ENCODE peak calls at places on chromosomes 2 and 18, in ten cellular contexts. A is tibial nerve; B is AG10803; S is Caco-2; I is right atrium auricular region; Y is breast epithelium; H is fibroblast of lung; F is CD8-positive, alpha-beta memory T cell; E is A549; K is lower lobe of right lung. T is an unnamed sample.

GRCh38 chr2:183035298-183035953 is 2.8 kb downstream of the NCKAP1 start:
- DNase-seq in A (no peak), B (peak), S (no peak), I (no peak), Y (no peak), H (peak), F (no peak), E (no peak), K (no peak), T (no peak)

GRCh38 chr2:69149631-69150215 is 136.7 kb downstream of the ANTXR1 start:
- DNase-seq in A (no peak), B (peak), S (no peak), I (no peak), Y (peak), H (peak), F (no peak), E (peak), K (no peak), T (peak)

GRCh38 chr2:238784671-238785527 is 63.0 kb upstream of the TWIST2 start:
- DNase-seq in A (peak), B (peak), S (peak), I (peak), Y (peak), H (peak), F (peak), E (peak), K (peak), T (peak)

GRCh38 chr2:60100034-60100433 is 453.4 kb downstream of the BCL11A start:
- DNase-seq in A (no peak), B (no peak), S (no peak), I (no peak), Y (no peak), H (no peak), F (no peak), E (no peak), K (no peak), T (no peak)

GRCh38 chr18:35616664-35617423 is 35.3 kb downstream of the GALNT1 start:
- DNase-seq in A (no peak), B (peak), S (peak), I (no peak), Y (no peak), H (peak), F (peak), E (peak), K (peak), T (peak)

GRCh38 chr2:143263045-143263625 is 133.9 kb downstream of the ARHGAP15 start:
- DNase-seq in A (no peak), B (no peak), S (no peak), I (no peak), Y (no peak), H (no peak), F (no peak), E (no peak), K (no peak), T (no peak)

GRCh38 chr2:206381881-206382280 is 61.5 kb upstream of the ADAM23 start:
- DNase-seq in A (no peak), B (no peak), S (no peak), I (no peak), Y (no peak), H (no peak), F (no peak), E (no peak), K (no peak), T (no peak)

GRCh38 chr2:38377501-38378258 is 607 bp upstream of the ATL2 start:
- DNase-seq in A (no peak), B (peak), S (no peak), I (no peak), Y (no peak), H (peak), F (no peak), E (peak), K (no peak), T (no peak)

GRCh38 chr2:63658176-63658968 is 69.6 kb downstream of the MDH1 start:
- DNase-seq in A (no peak), B (peak), S (no peak), I (no peak), Y (no peak), H (no peak), F (no peak), E (no peak), K (no peak), T (no peak)

GRCh38 chr2:241095594-241096290 is 6.3 kb downstream of the MTERF4 start:
- DNase-seq in A (no peak), B (no peak), S (no peak), I (no peak), Y (no peak), H (no peak), F (peak), E (no peak), K (no peak), T (no peak)

GRCh38 chr2:119255760-119256573 is 32.3 kb downstream of the STEAP3 start:
- DNase-seq in A (no peak), B (peak), S (no peak), I (no peak), Y (no peak), H (peak), F (no peak), E (peak), K (no peak), T (no peak)

GRCh38 chr2:72028996-72029395 is 118.7 kb downstream of the CYP26B1 start:
- DNase-seq in A (no peak), B (no peak), S (no peak), I (peak), Y (peak), H (no peak), F (no peak), E (no peak), K (no peak), T (no peak)

DNA sequence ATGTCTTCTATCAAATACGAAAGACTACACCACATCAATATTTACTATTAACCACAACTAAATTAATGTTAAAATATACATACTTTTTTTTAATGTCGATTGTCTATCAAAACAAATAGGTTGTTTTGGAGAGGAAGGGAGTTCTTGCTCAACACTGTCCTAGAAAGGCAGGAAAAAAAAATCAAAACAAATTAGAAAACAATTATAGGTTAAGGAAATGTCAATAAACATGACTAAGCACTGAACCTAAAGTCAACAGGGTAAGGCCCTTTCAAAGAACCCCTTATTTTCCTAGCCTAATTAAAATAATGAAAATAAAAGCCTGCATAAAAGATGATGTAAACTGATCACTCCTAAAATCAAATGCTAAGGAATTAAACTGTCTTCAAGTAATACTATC is 2.8 kb downstream of the CEP76 start:
- DNase-seq in A (no peak), B (no peak), S (no peak), I (no peak), Y (no peak), H (no peak), F (no peak), E (no peak), K (no peak), T (no peak)
- H3K4me3 ChIP-seq in A (no peak), B (no peak), S (no peak), I (no peak), Y (no peak), H (no peak), F (no peak), E (no peak), K (no peak), T (no peak)

DNA sequence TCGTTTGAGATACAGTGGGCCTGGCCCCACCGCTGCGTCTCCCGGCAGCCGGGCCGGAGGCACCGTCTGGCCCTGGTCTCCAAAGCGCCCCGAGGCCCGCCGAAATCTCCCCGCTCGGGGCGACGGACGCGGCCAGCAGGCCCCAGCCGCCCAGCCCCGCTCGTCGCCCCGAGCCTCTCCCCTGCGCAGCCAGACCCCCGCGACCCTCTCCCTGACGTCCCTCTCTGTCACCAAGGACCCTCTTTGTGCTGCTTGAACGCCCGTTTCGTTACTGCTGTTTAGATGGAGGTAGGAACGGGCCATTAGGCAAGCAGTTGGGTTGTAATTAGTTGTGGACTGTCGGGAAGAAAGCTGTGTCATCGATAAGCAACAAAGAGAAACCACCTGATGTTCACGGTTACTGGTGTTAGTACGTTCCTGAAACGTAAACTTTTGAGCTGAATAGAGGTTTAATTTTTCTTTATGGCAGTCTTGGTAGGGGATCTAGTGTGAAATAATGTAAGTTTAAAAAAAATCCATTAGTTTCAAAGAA is 718 bp downstream of the UBXN4 start:
- DNase-seq in A (no peak), B (peak), S (peak), I (no peak), Y (no peak), H (peak), F (peak), E (peak), K (no peak), T (no peak)
- H3K4me3 ChIP-seq in A (peak), B (peak), S (peak), I (peak), Y (peak), H (peak), F (peak), E (peak), K (peak), T (peak)

DNA sequence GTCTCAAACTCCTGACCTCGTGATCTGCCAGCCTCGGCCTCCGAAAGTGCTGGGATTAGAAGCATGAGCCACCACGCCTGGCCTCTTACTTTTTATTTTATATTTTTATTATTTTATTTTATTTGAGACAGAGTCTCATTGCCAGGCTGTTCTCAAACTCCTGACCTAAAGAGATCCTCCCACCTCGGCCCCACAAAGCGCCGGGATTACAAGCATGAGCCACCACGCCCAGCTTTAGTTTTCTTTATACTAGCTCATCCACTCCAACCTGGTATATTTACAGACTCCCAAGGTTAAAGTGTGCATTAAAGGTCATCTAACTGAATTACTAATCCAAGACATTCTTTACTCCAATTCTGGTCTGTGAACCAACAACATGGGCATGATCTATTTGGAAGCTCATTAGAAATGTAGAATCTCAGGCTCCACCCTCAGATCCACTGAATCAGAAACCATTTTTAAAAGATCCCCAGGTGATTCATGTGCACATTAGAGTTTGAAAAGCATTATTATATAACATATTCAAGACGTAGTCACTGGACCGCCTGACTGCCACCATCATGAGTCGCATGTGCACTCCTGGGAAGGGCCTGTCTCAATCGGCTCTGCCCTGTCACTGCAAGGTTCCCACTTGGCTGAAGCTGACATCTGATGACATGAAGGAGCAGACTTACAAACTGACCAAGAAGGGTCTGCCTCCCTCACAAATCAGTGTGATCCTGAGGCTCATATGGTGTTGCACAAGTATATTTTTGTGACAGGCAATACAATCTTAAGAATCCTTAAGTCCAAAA is 26.6 kb downstream of the ATAD2B start:
- DNase-seq in A (no peak), B (no peak), S (no peak), I (no peak), Y (no peak), H (no peak), F (no peak), E (peak), K (no peak), T (no peak)
- H3K4me3 ChIP-seq in A (no peak), B (peak), S (no peak), I (no peak), Y (no peak), H (no peak), F (no peak), E (peak), K (no peak), T (no peak)

GRCh38 chr2:204972606-204973336 is 427.5 kb downstream of the PARD3B start:
- DNase-seq in A (no peak), B (no peak), S (peak), I (no peak), Y (no peak), H (peak), F (no peak), E (no peak), K (no peak), T (no peak)
- H3K4me3 ChIP-seq in A (no peak), B (no peak), S (no peak), I (no peak), Y (no peak), H (no peak), F (no peak), E (no peak), K (no peak), T (no peak)

GRCh38 chr2:173028671-173029070 is 47.0 kb upstream of the MAP3K20 start:
- DNase-seq in A (no peak), B (peak), S (peak), I (no peak), Y (no peak), H (peak), F (no peak), E (no peak), K (no peak), T (no peak)
- H3K4me3 ChIP-seq in A (no peak), B (no peak), S (no peak), I (no peak), Y (no peak), H (no peak), F (no peak), E (no peak), K (no peak), T (no peak)

DNA sequence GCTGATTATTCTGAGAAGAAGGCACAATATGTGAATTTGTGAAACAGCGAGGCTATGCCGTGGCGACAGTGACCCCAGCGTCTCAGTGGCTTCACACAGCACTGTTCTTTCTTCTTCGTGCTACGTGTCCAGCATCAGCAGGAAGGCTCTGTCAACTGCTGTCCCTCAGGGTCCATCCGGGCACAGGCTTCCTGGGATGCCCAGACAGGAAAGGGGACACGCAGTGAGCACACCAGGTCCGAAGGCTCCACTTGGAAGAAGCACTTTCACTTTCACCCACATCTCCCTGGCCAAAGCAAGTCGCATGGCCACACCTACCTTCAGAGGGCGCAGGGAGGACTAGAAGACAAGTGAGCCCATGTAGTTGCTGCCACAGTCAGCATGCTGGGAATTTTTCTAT is 47.3 kb downstream of the PTGR3 start:
- DNase-seq in A (no peak), B (peak), S (peak), I (no peak), Y (no peak), H (no peak), F (no peak), E (peak), K (no peak), T (peak)
- H3K4me3 ChIP-seq in A (peak), B (peak), S (no peak), I (peak), Y (peak), H (no peak), F (peak), E (peak), K (peak), T (peak)

GRCh38 chr2:231412616-231412963 is 17.1 kb downstream of the B3GNT7 start:
- DNase-seq in A (no peak), B (no peak), S (no peak), I (no peak), Y (no peak), H (no peak), F (no peak), E (no peak), K (no peak), T (no peak)
- H3K4me3 ChIP-seq in A (no peak), B (peak), S (no peak), I (peak), Y (peak), H (no peak), F (no peak), E (peak), K (peak), T (peak)

GRCh38 chr2:233264667-233265066 is 13.2 kb downstream of the ATG16L1 start:
- DNase-seq in A (no peak), B (no peak), S (no peak), I (no peak), Y (no peak), H (no peak), F (no peak), E (no peak), K (no peak), T (no peak)

GRCh38 chr2:233266481-233266880 is 15.0 kb downstream of the ATG16L1 start:
- DNase-seq in A (no peak), B (no peak), S (no peak), I (no peak), Y (no peak), H (no peak), F (no peak), E (no peak), K (no peak), T (no peak)

GRCh38 chr2:233267516-233268245 is 16.2 kb downstream of the ATG16L1 start:
- DNase-seq in A (no peak), B (no peak), S (no peak), I (no peak), Y (no peak), H (no peak), F (peak), E (no peak), K (no peak), T (no peak)

GRCh38 chr2:233263045-233263570 is 11.6 kb downstream of the ATG16L1 start:
- DNase-seq in A (no peak), B (no peak), S (no peak), I (no peak), Y (no peak), H (no peak), F (no peak), E (no peak), K (no peak), T (no peak)

DNA sequence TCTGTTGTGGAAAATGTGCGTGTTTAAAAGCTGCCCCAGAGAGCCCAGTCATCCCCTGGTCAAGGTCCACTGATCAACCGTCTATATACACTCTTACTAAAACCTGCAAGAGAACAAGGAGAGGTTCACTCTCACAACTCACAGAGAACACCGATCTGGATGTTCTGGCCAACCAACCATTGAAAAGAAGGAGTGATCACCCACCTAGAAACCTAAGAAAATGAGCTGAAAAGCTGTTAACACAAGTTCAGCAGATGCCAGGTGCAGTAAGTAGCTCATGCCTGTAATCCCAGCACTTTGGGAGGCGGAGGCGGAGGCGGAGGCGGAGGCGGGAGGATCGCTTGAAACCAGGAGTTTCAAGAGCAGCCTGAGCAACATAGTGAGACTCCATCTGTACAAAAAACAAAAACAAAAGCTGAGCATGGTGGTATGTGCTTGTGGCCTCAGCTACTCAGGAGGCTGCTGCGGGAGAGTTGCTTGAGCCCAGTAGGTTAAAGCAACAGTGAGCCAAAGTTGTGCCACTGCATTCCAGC is 14.5 kb downstream of the ATG16L1 start:
- DNase-seq in A (no peak), B (no peak), S (no peak), I (no peak), Y (no peak), H (no peak), F (no peak), E (no peak), K (no peak), T (no peak)
- H3K4me3 ChIP-seq in A (no peak), B (no peak), S (no peak), I (no peak), Y (no peak), H (no peak), F (no peak), E (no peak), K (no peak), T (no peak)

GRCh38 chr2:101559576-101559975 is 84.7 kb upstream of the RFX8 start:
- DNase-seq in A (no peak), B (peak), S (no peak), I (no peak), Y (peak), H (peak), F (no peak), E (no peak), K (no peak), T (peak)
- H3K4me3 ChIP-seq in A (no peak), B (no peak), S (no peak), I (no peak), Y (no peak), H (no peak), F (no peak), E (no peak), K (no peak), T (no peak)

T was measured in right cardiac atrium.